ENCODE peak calls at places on chromosomes 11 and 22, in four cellular contexts. One of them, this sample, is unnamed.

GRCh38 chr22:27556371-27556770 is 245.2 kb downstream of the MN1 start:
- DNase-seq in endothelial cell: no peak
- DNase-seq in dorsolateral prefrontal cortex: no peak
- DNase-seq in cardiac fibroblast: no peak
- DNase-seq in this sample: no peak

GRCh38 chr11:109978895-109979294 is 114.3 kb upstream of the ZC3H12C start:
- DNase-seq in cardiac fibroblast: peak
- DNase-seq in endothelial cell: no peak
- DNase-seq in dorsolateral prefrontal cortex: no peak
- DNase-seq in this sample: no peak

GRCh38 chr11:12523180-12523924 is 146.0 kb downstream of the PARVA start:
- DNase-seq in cardiac fibroblast: no peak
- DNase-seq in dorsolateral prefrontal cortex: no peak
- DNase-seq in endothelial cell: no peak
- DNase-seq in this sample: no peak

GRCh38 chr11:68690671-68691401 is 6.5 kb downstream of the GAL start:
- DNase-seq in endothelial cell: no peak
- DNase-seq in cardiac fibroblast: no peak
- DNase-seq in dorsolateral prefrontal cortex: no peak
- DNase-seq in this sample: no peak

GRCh38 chr11:12602421-12602820 is 71.8 kb upstream of the TEAD1 start:
- DNase-seq in dorsolateral prefrontal cortex: no peak
- DNase-seq in endothelial cell: no peak
- DNase-seq in cardiac fibroblast: peak
- DNase-seq in this sample: no peak

GRCh38 chr11:117413616-117414015 is 86.0 kb downstream of the CEP164 start:
- DNase-seq in dorsolateral prefrontal cortex: no peak
- DNase-seq in cardiac fibroblast: no peak
- DNase-seq in endothelial cell: no peak
- DNase-seq in this sample: no peak

GRCh38 chr11:76724162-76724768 is 53.7 kb upstream of the LRRC32 start:
- DNase-seq in endothelial cell: peak
- DNase-seq in dorsolateral prefrontal cortex: no peak
- DNase-seq in cardiac fibroblast: no peak
- DNase-seq in this sample: no peak

GRCh38 chr11:35721576-35722341 is 59.2 kb downstream of the TRIM44 start:
- DNase-seq in dorsolateral prefrontal cortex: no peak
- DNase-seq in cardiac fibroblast: no peak
- DNase-seq in endothelial cell: no peak
- DNase-seq in this sample: no peak

GRCh38 chr11:33900159-33900855 is 8.4 kb upstream of the LMO2 start:
- DNase-seq in endothelial cell: no peak
- DNase-seq in dorsolateral prefrontal cortex: no peak
- DNase-seq in cardiac fibroblast: no peak
- DNase-seq in this sample: no peak

GRCh38 chr11:40100204-40100603 is 1359.2 kb downstream of the LRRC4C start:
- DNase-seq in cardiac fibroblast: no peak
- DNase-seq in endothelial cell: no peak
- DNase-seq in dorsolateral prefrontal cortex: no peak
- DNase-seq in this sample: no peak

GRCh38 chr11:70656293-70656692 is 258.0 kb downstream of the CTTN start:
- DNase-seq in endothelial cell: no peak
- DNase-seq in dorsolateral prefrontal cortex: no peak
- DNase-seq in cardiac fibroblast: no peak
- DNase-seq in this sample: peak

GRCh38 chr11:109015283-109015682 is 350.4 kb downstream of the DDX10 start:
- DNase-seq in dorsolateral prefrontal cortex: no peak
- DNase-seq in cardiac fibroblast: peak
- DNase-seq in endothelial cell: no peak
- DNase-seq in this sample: no peak

GRCh38 chr11:33027233-33027632 is 11.6 kb downstream of the DEPDC7 start:
- DNase-seq in cardiac fibroblast: no peak
- DNase-seq in dorsolateral prefrontal cortex: no peak
- DNase-seq in endothelial cell: no peak
- DNase-seq in this sample: no peak

GRCh38 chr11:66591175-66591574 is 1.7 kb downstream of the CCDC87 start:
- DNase-seq in endothelial cell: no peak
- DNase-seq in dorsolateral prefrontal cortex: no peak
- DNase-seq in cardiac fibroblast: no peak
- DNase-seq in this sample: no peak

GRCh38 chr22:31733580-31734079 is 16.3 kb downstream of the PRR14L start:
- DNase-seq in endothelial cell: no peak
- DNase-seq in cardiac fibroblast: no peak
- DNase-seq in dorsolateral prefrontal cortex: no peak
- DNase-seq in this sample: no peak

GRCh38 chr11:61141601-61142028 is 19.6 kb downstream of the VPS37C start:
- DNase-seq in dorsolateral prefrontal cortex: peak
- DNase-seq in endothelial cell: no peak
- DNase-seq in cardiac fibroblast: no peak
- DNase-seq in this sample: no peak

GRCh38 chr11:69504576-69505420 is 23.3 kb downstream of the LINC01488 start:
- DNase-seq in cardiac fibroblast: no peak
- DNase-seq in dorsolateral prefrontal cortex: no peak
- DNase-seq in endothelial cell: no peak
- DNase-seq in this sample: no peak

GRCh38 chr11:119486016-119486415 is 63.0 kb upstream of the THY1 start:
- DNase-seq in cardiac fibroblast: no peak
- DNase-seq in dorsolateral prefrontal cortex: no peak
- DNase-seq in endothelial cell: no peak
- DNase-seq in this sample: no peak

GRCh38 chr11:101880208-101880607 is 34.6 kb upstream of the CEP126 start:
- DNase-seq in cardiac fibroblast: peak
- DNase-seq in dorsolateral prefrontal cortex: no peak
- DNase-seq in endothelial cell: no peak
- DNase-seq in this sample: no peak

GRCh38 chr11:19714387-19715363 is 2.0 kb downstream of the NAV2 start:
- DNase-seq in endothelial cell: no peak
- DNase-seq in cardiac fibroblast: peak
- DNase-seq in dorsolateral prefrontal cortex: peak
- DNase-seq in this sample: peak

GRCh38 chr11:129639300-129639699 is 176.3 kb upstream of the TMEM45B start:
- DNase-seq in endothelial cell: no peak
- DNase-seq in dorsolateral prefrontal cortex: no peak
- DNase-seq in cardiac fibroblast: peak
- DNase-seq in this sample: no peak

GRCh38 chr11:63999349-64000025 is 13.2 kb downstream of the OTUB1 start:
- DNase-seq in endothelial cell: peak
- DNase-seq in dorsolateral prefrontal cortex: peak
- DNase-seq in cardiac fibroblast: peak
- DNase-seq in this sample: peak

GRCh38 chr11:118938491-118939411 is 13.0 kb upstream of the BCL9L start:
- DNase-seq in endothelial cell: no peak
- DNase-seq in dorsolateral prefrontal cortex: no peak
- DNase-seq in cardiac fibroblast: peak
- DNase-seq in this sample: no peak

GRCh38 chr22:49959782-49960158 is 802 bp upstream of the PIM3 start:
- DNase-seq in endothelial cell: no peak
- DNase-seq in dorsolateral prefrontal cortex: no peak
- DNase-seq in cardiac fibroblast: peak
- DNase-seq in this sample: peak

GRCh38 chr11:70483077-70483861 is 84.9 kb downstream of the CTTN start:
- DNase-seq in endothelial cell: peak
- DNase-seq in cardiac fibroblast: peak
- DNase-seq in dorsolateral prefrontal cortex: no peak
- DNase-seq in this sample: no peak

GRCh38 chr11:119889111-119889510 is 160.1 kb upstream of the NECTIN1 start:
- DNase-seq in endothelial cell: no peak
- DNase-seq in dorsolateral prefrontal cortex: peak
- DNase-seq in cardiac fibroblast: no peak
- DNase-seq in this sample: no peak

GRCh38 chr11:77668760-77669159 is 31.2 kb upstream of the CLNS1A start:
- DNase-seq in endothelial cell: no peak
- DNase-seq in dorsolateral prefrontal cortex: no peak
- DNase-seq in cardiac fibroblast: peak
- DNase-seq in this sample: no peak

GRCh38 chr11:119729581-119730346 is 764 bp upstream of the NECTIN1 start:
- DNase-seq in endothelial cell: no peak
- DNase-seq in cardiac fibroblast: peak
- DNase-seq in dorsolateral prefrontal cortex: no peak
- DNase-seq in this sample: no peak

GRCh38 chr11:44624761-44625221 is 59.3 kb downstream of the CD82 start:
- DNase-seq in dorsolateral prefrontal cortex: no peak
- DNase-seq in cardiac fibroblast: no peak
- DNase-seq in endothelial cell: no peak
- DNase-seq in this sample: no peak

DNA sequence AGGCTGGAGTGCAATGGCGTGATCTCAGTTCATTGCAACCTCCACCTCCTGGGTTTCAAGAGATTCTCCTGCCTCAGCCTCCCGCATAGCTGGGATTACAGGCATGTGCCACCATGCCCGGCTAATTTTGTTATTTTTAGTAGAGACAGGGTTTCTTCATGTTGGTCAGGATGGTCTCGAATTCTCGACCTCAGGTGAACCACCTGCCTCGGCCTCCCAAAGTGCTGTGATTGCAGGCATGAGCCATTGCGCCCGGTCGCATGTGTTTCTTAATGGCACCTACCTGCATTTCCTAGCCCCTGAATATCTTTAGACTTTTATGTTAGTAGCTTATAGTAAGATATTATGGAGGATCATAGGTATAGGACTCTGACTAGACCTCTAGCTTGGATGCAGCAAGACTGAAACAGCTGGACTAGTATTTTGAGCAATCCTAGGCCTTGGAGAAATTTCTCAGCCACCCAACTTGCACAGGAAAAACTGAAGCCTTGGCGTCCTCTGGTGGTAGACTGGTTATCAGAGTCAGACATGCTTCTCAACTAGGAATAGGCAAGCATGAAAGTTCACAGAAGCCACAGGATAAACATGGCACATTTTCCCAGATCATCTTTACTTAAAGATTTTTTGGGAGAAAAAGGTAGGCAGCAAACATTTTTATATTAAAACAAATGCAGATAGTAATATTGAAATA is 22.7 kb upstream of the C1QTNF4 start:
- DNase-seq in dorsolateral prefrontal cortex: no peak
- DNase-seq in endothelial cell: peak
- DNase-seq in cardiac fibroblast: peak
- DNase-seq in this sample: peak
- TF ChIP-seq CTCF in dorsolateral prefrontal cortex: peak
- TF ChIP-seq CTCF in endothelial cell: peak
- TF ChIP-seq CTCF in cardiac fibroblast: peak
- TF ChIP-seq CTCF in this sample: peak

DNA sequence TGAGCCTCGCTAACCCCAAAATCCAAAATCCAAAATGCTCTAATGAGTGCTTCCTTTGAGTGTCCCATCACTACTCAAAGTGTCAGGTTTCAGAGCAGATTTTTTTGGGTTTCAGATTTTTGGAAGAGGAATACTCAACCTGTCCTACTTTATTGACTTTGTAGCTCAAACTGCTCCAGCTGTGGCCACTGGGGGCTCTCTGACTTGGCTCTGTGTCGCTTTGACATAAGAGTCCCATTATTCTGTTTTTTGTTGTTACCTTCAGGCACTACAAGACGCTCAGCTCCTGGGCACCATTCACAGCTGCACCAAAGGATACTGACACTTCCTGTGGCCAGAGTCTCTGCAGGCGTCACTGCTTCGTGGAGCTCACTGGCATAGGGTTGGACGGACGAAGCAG is 41.1 kb downstream of the PHF21B start:
- DNase-seq in endothelial cell: no peak
- DNase-seq in dorsolateral prefrontal cortex: no peak
- DNase-seq in cardiac fibroblast: no peak
- DNase-seq in this sample: no peak
- TF ChIP-seq CTCF in endothelial cell: no peak
- TF ChIP-seq CTCF in dorsolateral prefrontal cortex: no peak
- TF ChIP-seq CTCF in cardiac fibroblast: no peak
- TF ChIP-seq CTCF in this sample: no peak

GRCh38 chr11:11400635-11401232 is 47.7 kb upstream of the CSNK2A3 start:
- DNase-seq in endothelial cell: peak
- DNase-seq in cardiac fibroblast: no peak
- DNase-seq in dorsolateral prefrontal cortex: no peak
- DNase-seq in this sample: peak
- TF ChIP-seq CTCF in endothelial cell: peak
- TF ChIP-seq CTCF in cardiac fibroblast: no peak
- TF ChIP-seq CTCF in dorsolateral prefrontal cortex: peak
- TF ChIP-seq CTCF in this sample: peak

GRCh38 chr22:44594951-44595350 is 96.9 kb upstream of the RTL6 start:
- DNase-seq in cardiac fibroblast: no peak
- DNase-seq in dorsolateral prefrontal cortex: no peak
- DNase-seq in endothelial cell: no peak
- DNase-seq in this sample: no peak
- TF ChIP-seq CTCF in cardiac fibroblast: no peak
- TF ChIP-seq CTCF in dorsolateral prefrontal cortex: no peak
- TF ChIP-seq CTCF in endothelial cell: no peak
- TF ChIP-seq CTCF in this sample: no peak

GRCh38 chr11:122234257-122234656 is 118.2 kb upstream of the BLID start:
- DNase-seq in cardiac fibroblast: no peak
- DNase-seq in dorsolateral prefrontal cortex: no peak
- DNase-seq in endothelial cell: no peak
- DNase-seq in this sample: no peak
- TF ChIP-seq CTCF in cardiac fibroblast: no peak
- TF ChIP-seq CTCF in dorsolateral prefrontal cortex: no peak
- TF ChIP-seq CTCF in endothelial cell: no peak
- TF ChIP-seq CTCF in this sample: no peak

This sample was measured in glutamatergic neuron.